ENCODE peak calls at places on chromosomes 11 and 22, in ten cellular contexts. Z, J, A, N, X, W, T, S, B and D are unnamed samples.

GRCh38 chr11:78660451-78660850 is 85.8 kb upstream of the NARS2 start:
- DNase-seq in T (no peak), X (no peak), Z (no peak), S (peak), J (no peak), W (peak), B (no peak), N (no peak), A (no peak), D (no peak)

GRCh38 chr11:15742626-15743243 is 613.6 kb downstream of the SOX6 start:
- DNase-seq in Z (peak), T (no peak), J (peak), X (no peak), W (no peak), S (no peak), N (no peak), B (no peak), A (no peak), D (no peak)

GRCh38 chr22:49754674-49755590 is 72.7 kb downstream of the BRD1 start:
- DNase-seq in A (no peak), X (no peak), T (no peak), W (peak), S (no peak), B (no peak), J (no peak), Z (no peak), N (no peak), D (no peak)

GRCh38 chr11:60625262-60625661 is 74.2 kb upstream of the MS4A8 start:
- DNase-seq in N (peak), T (no peak), J (peak), X (no peak), S (peak), W (no peak), B (peak), Z (peak), A (no peak), D (no peak)

GRCh38 chr11:106656646-106657045 is 361.6 kb downstream of the GUCY1A2 start:
- DNase-seq in Z (no peak), S (peak), X (no peak), W (no peak), N (no peak), B (no peak), T (no peak), J (no peak), A (no peak), D (no peak)

GRCh38 chr11:120169981-120170698 is 32.2 kb upstream of the TRIM29 start:
- DNase-seq in Z (no peak), S (no peak), T (no peak), A (no peak), J (no peak), B (no peak), W (peak), X (no peak), N (no peak), D (peak)

GRCh38 chr11:58573451-58574104 is 2.1 kb downstream of the LPXN start:
- DNase-seq in S (peak), J (peak), B (peak), Z (peak), W (peak), N (peak), A (peak), T (peak), X (peak), D (peak)

GRCh38 chr11:10255388-10256125 is 38.5 kb downstream of the SBF2 start:
- DNase-seq in N (peak), W (no peak), X (no peak), J (no peak), A (no peak), S (no peak), Z (no peak), B (no peak), T (no peak), D (no peak)

GRCh38 chr11:21430532-21430931 is 761.1 kb downstream of the NELL1 start:
- DNase-seq in T (no peak), W (no peak), A (no peak), Z (no peak), N (no peak), X (no peak), B (no peak), S (no peak), J (no peak), D (no peak)

GRCh38 chr11:132349806-132350733 is 979.7 kb downstream of the NTM start:
- DNase-seq in A (no peak), X (no peak), T (no peak), Z (no peak), J (no peak), W (no peak), S (peak), N (peak), B (no peak), D (no peak)

GRCh38 chr11:61482513-61482912 is 26.0 kb upstream of the LRRC10B start:
- DNase-seq in T (peak), X (peak), S (no peak), Z (no peak), A (no peak), W (no peak), J (no peak), B (peak), N (no peak), D (no peak)

GRCh38 chr11:110173775-110174644 is 80.8 kb downstream of the ZC3H12C start:
- DNase-seq in B (peak), J (no peak), S (peak), W (peak), N (peak), X (peak), Z (peak), A (peak), T (peak), D (peak)

GRCh38 chr11:117597083-117597482 is 199.9 kb downstream of the DSCAML1 start:
- DNase-seq in T (peak), W (peak), B (peak), S (peak), Z (peak), N (peak), A (peak), J (no peak), X (peak), D (peak)

GRCh38 chr22:19164425-19164824 is 14.1 kb downstream of the SLC25A1 start:
- DNase-seq in W (no peak), N (no peak), Z (no peak), A (no peak), J (no peak), S (no peak), B (no peak), X (no peak), T (no peak), D (no peak)

GRCh38 chr11:47171057-47171838 is 5.4 kb downstream of the ARFGAP2 start:
- DNase-seq in J (no peak), A (no peak), S (no peak), W (no peak), T (no peak), B (no peak), N (no peak), X (no peak), Z (no peak), D (no peak)

GRCh38 chr22:43263645-43264514 is 76.9 kb upstream of the TTLL12 start:
- DNase-seq in Z (peak), J (peak), B (peak), T (peak), W (peak), N (peak), A (peak), X (peak), S (peak), D (peak)

GRCh38 chr22:45159652-45160462 is 3.9 kb upstream of the NUP50 start:
- DNase-seq in J (no peak), B (peak), W (peak), A (no peak), N (peak), T (no peak), Z (no peak), S (no peak), X (no peak), D (no peak)

GRCh38 chr11:23112987-23113886 is 253.0 kb upstream of the CCDC179 start:
- DNase-seq in B (peak), J (peak), A (peak), X (no peak), Z (peak), N (peak), T (peak), W (no peak), S (peak), D (peak)

GRCh38 chr11:116132273-116132978 is 628.2 kb upstream of the CADM1 start:
- DNase-seq in J (no peak), Z (no peak), T (no peak), X (no peak), A (no peak), W (no peak), S (no peak), B (no peak), N (no peak), D (no peak)

GRCh38 chr11:82988936-82989627 is 82.6 kb downstream of the RAB30 start:
- DNase-seq in J (peak), S (no peak), T (no peak), X (no peak), Z (no peak), B (no peak), W (no peak), A (peak), N (peak), D (no peak)

GRCh38 chr11:6431861-6432260 is 8.9 kb downstream of the HPX start:
- DNase-seq in S (peak), N (peak), T (no peak), W (no peak), X (no peak), J (no peak), B (no peak), Z (no peak), A (no peak), D (no peak)

GRCh38 chr11:96309001-96309642 is 33.9 kb downstream of the MAML2 start:
- DNase-seq in T (no peak), N (no peak), S (peak), X (no peak), Z (no peak), A (no peak), J (no peak), W (no peak), B (no peak), D (no peak)

GRCh38 chr11:35362571-35362980 is 56.8 kb downstream of the SLC1A2 start:
- DNase-seq in T (no peak), X (no peak), A (no peak), J (no peak), B (no peak), Z (no peak), N (no peak), W (no peak), S (peak), D (no peak)

GRCh38 chr11:3370268-3370870 is 8.6 kb downstream of the ZNF195 start:
- DNase-seq in X (no peak), A (no peak), J (no peak), T (no peak), B (no peak), S (no peak), N (no peak), Z (no peak), W (no peak), D (no peak)

GRCh38 chr22:41596776-41597634 is 7.4 kb upstream of the PMM1 start:
- DNase-seq in J (no peak), Z (peak), T (peak), N (peak), A (peak), W (peak), X (peak), S (peak), B (peak), D (no peak)

GRCh38 chr22:26168199-26168915 is 905 bp upstream of the SEZ6L start:
- DNase-seq in Z (no peak), T (no peak), A (no peak), S (no peak), J (no peak), N (no peak), X (no peak), B (no peak), W (no peak), D (no peak)

GRCh38 chr11:126834149-126834548 is 166.4 kb downstream of the KIRREL3 start:
- DNase-seq in X (no peak), Z (no peak), W (no peak), B (no peak), S (peak), J (no peak), T (no peak), N (peak), A (no peak), D (no peak)

GRCh38 chr11:122100222-122101080 is 15.6 kb downstream of the BLID start:
- DNase-seq in A (peak), W (no peak), B (peak), S (peak), N (peak), X (no peak), T (no peak), Z (no peak), J (no peak), D (no peak)

GRCh38 chr11:116193321-116194114 is 579.3 kb downstream of the BUD13 start:
- DNase-seq in N (peak), A (peak), J (peak), T (no peak), B (peak), X (no peak), W (no peak), Z (no peak), S (peak), D (no peak)

GRCh38 chr11:32833921-32834320 is 4.2 kb downstream of the PRRG4 start:
- DNase-seq in A (no peak), J (no peak), N (no peak), T (no peak), X (no peak), W (no peak), B (no peak), S (no peak), Z (no peak), D (no peak)

GRCh38 chr22:21768435-21768834 is 32.8 kb upstream of the YPEL1 start:
- DNase-seq in J (no peak), W (no peak), Z (no peak), N (no peak), T (no peak), X (no peak), A (no peak), B (no peak), S (no peak), D (no peak)

GRCh38 chr22:17313591-17313990 is 55.7 kb upstream of the CECR2 start:
- DNase-seq in W (no peak), A (no peak), Z (no peak), S (no peak), N (no peak), T (no peak), X (no peak), B (no peak), J (no peak), D (no peak)

GRCh38 chr11:13784848-13785247 is 116.4 kb downstream of the FAR1 start:
- DNase-seq in X (no peak), T (no peak), W (no peak), Z (no peak), N (peak), J (no peak), B (no peak), A (no peak), S (no peak), D (no peak)